ENCODE peak calls at places on chromosomes 2 and 18, in ten cellular contexts. M, P, L, Z, A, E, R, J, N and V are unnamed samples.

GRCh38 chr2:208222351-208222750 is 32.5 kb downstream of the IDH1 start:
- DNase-seq in M (no peak), P (no peak), L (no peak), Z (no peak), A (no peak), E (no peak), R (peak), J (no peak), N (no peak), V (no peak)

GRCh38 chr2:190677255-190677654 is 28.4 kb downstream of the NAB1 start:
- DNase-seq in M (no peak), P (no peak), L (no peak), Z (no peak), A (no peak), E (no peak), R (no peak), J (no peak), N (no peak), V (no peak)

GRCh38 chr2:171792157-171792556 is 101.9 kb downstream of the SLC25A12 start:
- DNase-seq in M (no peak), P (no peak), L (no peak), Z (no peak), A (no peak), E (no peak), R (no peak), J (no peak), N (no peak), V (no peak)

GRCh38 chr2:24785704-24786321 is 7.4 kb downstream of the PTRHD1 start:
- DNase-seq in M (no peak), P (no peak), L (no peak), Z (peak), A (no peak), E (peak), R (no peak), J (no peak), N (no peak), V (no peak)

GRCh38 chr18:8348051-8348450 is 261.2 kb upstream of the RAB12 start:
- DNase-seq in M (no peak), P (no peak), L (no peak), Z (no peak), A (no peak), E (no peak), R (no peak), J (no peak), N (no peak), V (no peak)

GRCh38 chr2:215439980-215440512 is 4.2 kb upstream of the FN1 start:
- DNase-seq in M (no peak), P (no peak), L (no peak), Z (no peak), A (no peak), E (no peak), R (no peak), J (no peak), N (no peak), V (no peak)

GRCh38 chr2:4530231-4530630 is 826.9 kb downstream of the DCDC2C start:
- DNase-seq in M (no peak), P (no peak), L (no peak), Z (no peak), A (no peak), E (no peak), R (no peak), J (no peak), N (no peak), V (no peak)

GRCh38 chr2:28736034-28736433 is 15.6 kb upstream of the PPP1CB start:
- DNase-seq in M (no peak), P (no peak), L (peak), Z (no peak), A (no peak), E (no peak), R (no peak), J (peak), N (no peak), V (no peak)

GRCh38 chr18:23103449-23103848 is 31.8 kb upstream of the CABLES1 start:
- DNase-seq in M (no peak), P (no peak), L (no peak), Z (no peak), A (no peak), E (no peak), R (no peak), J (no peak), N (no peak), V (no peak)

GRCh38 chr2:208488668-208489564 is 82.3 kb downstream of the PTH2R start:
- DNase-seq in M (no peak), P (no peak), L (no peak), Z (no peak), A (no peak), E (no peak), R (no peak), J (no peak), N (no peak), V (no peak)

GRCh38 chr2:201158111-201158929 is 24.6 kb upstream of the CASP10 start:
- DNase-seq in M (peak), P (peak), L (peak), Z (peak), A (peak), E (peak), R (peak), J (peak), N (peak), V (peak)

GRCh38 chr2:61135510-61135909 is 26.5 kb upstream of the C2orf74 start:
- DNase-seq in M (no peak), P (no peak), L (peak), Z (no peak), A (peak), E (no peak), R (peak), J (peak), N (no peak), V (no peak)

GRCh38 chr2:174158003-174158402 is 90.3 kb downstream of the OLA1 start:
- DNase-seq in M (peak), P (no peak), L (peak), Z (peak), A (peak), E (peak), R (no peak), J (peak), N (peak), V (peak)

GRCh38 chr2:156892449-156893335 is 364.8 kb upstream of the GALNT5 start:
- DNase-seq in M (no peak), P (no peak), L (peak), Z (peak), A (peak), E (peak), R (no peak), J (no peak), N (no peak), V (no peak)

GRCh38 chr18:57029761-57030160 is 117.1 kb upstream of the BOD1L2 start:
- DNase-seq in M (no peak), P (no peak), L (no peak), Z (no peak), A (peak), E (no peak), R (no peak), J (no peak), N (no peak), V (no peak)

GRCh38 chr2:187475499-187476248 is 27.6 kb upstream of the CALCRL start:
- DNase-seq in M (no peak), P (no peak), L (no peak), Z (no peak), A (no peak), E (no peak), R (no peak), J (no peak), N (no peak), V (no peak)

GRCh38 chr2:236768393-236769140 is 198.9 kb downstream of the ACKR3 start:
- DNase-seq in M (no peak), P (no peak), L (peak), Z (no peak), A (no peak), E (no peak), R (no peak), J (no peak), N (no peak), V (no peak)

GRCh38 chr18:75207298-75208054 is 1.5 kb downstream of the PTGR3 start:
- DNase-seq in M (no peak), P (no peak), L (peak), Z (peak), A (no peak), E (no peak), R (no peak), J (no peak), N (no peak), V (peak)

GRCh38 chr18:78496095-78496494 is 483.5 kb upstream of the SALL3 start:
- DNase-seq in M (no peak), P (no peak), L (no peak), Z (no peak), A (no peak), E (no peak), R (no peak), J (no peak), N (no peak), V (no peak)

GRCh38 chr2:230416061-230416721 is at the start of gene SP100:
- DNase-seq in M (peak), P (peak), L (peak), Z (peak), A (peak), E (peak), R (peak), J (peak), N (no peak), V (peak)

GRCh38 chr18:36942264-36942663 is 113.3 kb downstream of the KIAA1328 start:
- DNase-seq in M (no peak), P (no peak), L (peak), Z (peak), A (peak), E (peak), R (no peak), J (no peak), N (peak), V (peak)

GRCh38 chr2:172442072-172442895 is 14.9 kb downstream of the ITGA6 start:
- DNase-seq in M (peak), P (peak), L (peak), Z (no peak), A (no peak), E (no peak), R (peak), J (peak), N (no peak), V (no peak)

GRCh38 chr2:73699437-73699836 is 37.7 kb downstream of the TPRKB start:
- DNase-seq in M (no peak), P (no peak), L (no peak), Z (no peak), A (no peak), E (no peak), R (no peak), J (no peak), N (no peak), V (no peak)

GRCh38 chr2:55887906-55888625 is 35.5 kb downstream of the EFEMP1 start:
- DNase-seq in M (no peak), P (no peak), L (peak), Z (no peak), A (no peak), E (no peak), R (no peak), J (no peak), N (no peak), V (no peak)

GRCh38 chr2:134778372-134778771 is 59.6 kb upstream of the TMEM163 start:
- DNase-seq in M (no peak), P (no peak), L (no peak), Z (no peak), A (peak), E (no peak), R (no peak), J (no peak), N (no peak), V (no peak)
- TF ChIP-seq CTCF in M (no peak), P (no peak), L (peak), Z (peak), A (peak), E (peak), R (no peak), J (peak), N (peak), V (peak)

GRCh38 chr2:188770296-188770695 is 203.9 kb upstream of the COL3A1 start:
- DNase-seq in M (no peak), P (no peak), L (no peak), Z (no peak), A (no peak), E (no peak), R (no peak), J (no peak), N (no peak), V (no peak)

GRCh38 chr2:188766086-188766856 is 207.9 kb upstream of the COL3A1 start:
- DNase-seq in M (no peak), P (no peak), L (peak), Z (no peak), A (no peak), E (no peak), R (no peak), J (no peak), N (no peak), V (no peak)

DNA sequence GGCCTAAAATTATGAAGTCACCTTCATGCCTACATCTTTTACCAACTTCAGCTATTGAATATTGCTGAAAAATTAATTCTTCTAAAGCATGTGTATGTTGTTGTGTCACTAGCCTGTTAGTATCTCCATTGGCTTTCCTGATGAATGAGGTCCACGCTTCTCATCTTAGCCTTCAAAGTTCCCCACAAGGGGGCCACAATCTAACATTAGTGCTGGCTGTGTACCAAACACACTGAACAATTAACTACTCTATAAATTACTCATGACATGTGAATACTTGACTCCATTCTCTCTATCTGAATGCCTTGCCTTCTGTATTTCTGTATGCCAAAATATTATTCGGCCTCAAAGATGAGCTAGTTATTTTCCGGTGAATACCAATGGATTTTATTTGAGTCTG is 208.7 kb upstream of the COL3A1 start:
- DNase-seq in M (peak), P (no peak), L (peak), Z (peak), A (peak), E (no peak), R (no peak), J (no peak), N (peak), V (no peak)
- TF ChIP-seq CTCF in M (no peak), P (no peak), L (peak), Z (peak), A (peak), E (peak), R (peak), J (peak), N (peak), V (no peak)

GRCh38 chr18:55779711-55780590 is 192.0 kb upstream of the TCF4 start:
- DNase-seq in M (peak), P (no peak), L (peak), Z (peak), A (peak), E (peak), R (no peak), J (no peak), N (peak), V (peak)
- TF ChIP-seq CTCF in M (no peak), P (no peak), L (no peak), Z (no peak), A (no peak), E (no peak), R (no peak), J (no peak), N (no peak), V (no peak)

GRCh38 chr2:240454031-240454901 is 18.8 kb downstream of the GPC1 start:
- DNase-seq in M (no peak), P (no peak), L (no peak), Z (no peak), A (no peak), E (no peak), R (no peak), J (no peak), N (no peak), V (no peak)

GRCh38 chr2:240456607-240457222 is 21.3 kb downstream of the GPC1 start:
- DNase-seq in M (no peak), P (no peak), L (no peak), Z (no peak), A (no peak), E (no peak), R (no peak), J (no peak), N (no peak), V (no peak)

GRCh38 chr2:240455227-240455718 is 19.8 kb downstream of the GPC1 start:
- DNase-seq in M (no peak), P (no peak), L (no peak), Z (no peak), A (no peak), E (no peak), R (no peak), J (no peak), N (no peak), V (no peak)

GRCh38 chr2:240457223-240458043 is 22.0 kb downstream of the GPC1 start:
- DNase-seq in M (no peak), P (no peak), L (no peak), Z (no peak), A (peak), E (no peak), R (no peak), J (no peak), N (no peak), V (no peak)

DNA sequence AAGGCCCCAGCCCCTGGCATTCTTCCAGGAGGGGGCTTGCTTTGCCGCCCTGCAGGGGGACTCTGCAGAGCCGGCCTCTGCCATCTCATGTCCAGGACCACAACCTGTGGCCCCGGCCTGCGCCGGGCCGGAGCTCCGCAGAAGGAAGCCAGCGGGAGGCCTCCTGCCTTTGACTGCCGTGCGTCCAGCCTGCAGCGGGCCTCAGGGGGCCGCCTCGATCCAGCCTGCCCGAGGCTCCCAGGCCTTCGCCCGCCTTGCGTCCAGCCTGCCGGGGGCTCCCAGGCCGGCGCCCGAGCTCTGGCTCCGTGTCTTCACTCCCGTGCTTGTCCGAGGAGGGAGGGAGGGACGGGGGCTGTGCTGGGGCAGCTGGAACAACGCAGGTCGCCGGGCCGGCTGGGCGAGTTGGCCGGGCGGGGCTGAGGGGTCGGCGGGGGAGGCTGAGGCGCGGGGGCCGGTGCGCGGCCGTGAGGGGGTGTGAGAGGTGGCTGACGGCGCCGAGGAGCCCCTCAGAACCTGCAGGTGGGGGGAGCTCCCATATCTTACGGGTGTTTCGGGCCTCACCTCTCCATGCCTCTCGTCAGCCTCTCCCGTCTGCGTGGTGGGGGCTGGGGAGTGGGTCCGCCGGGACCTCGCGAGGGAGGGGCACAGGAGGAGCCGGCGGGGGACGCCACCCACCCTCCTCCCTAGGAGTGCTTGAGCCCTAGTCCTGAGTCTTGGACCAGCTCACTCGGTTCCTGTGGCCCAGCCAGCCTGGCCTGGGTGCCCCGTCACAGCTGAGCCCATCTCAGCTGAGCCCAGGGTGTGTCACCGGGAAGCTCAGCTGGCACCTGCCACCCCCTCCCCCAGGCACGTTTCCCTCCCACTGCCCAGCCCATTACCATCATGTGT is 20.5 kb downstream of the GPC1 start:
- DNase-seq in M (no peak), P (no peak), L (no peak), Z (no peak), A (peak), E (no peak), R (no peak), J (no peak), N (no peak), V (no peak)
- TF ChIP-seq CTCF in M (no peak), P (no peak), L (no peak), Z (no peak), A (no peak), E (no peak), R (no peak), J (no peak), N (no peak), V (no peak)

GRCh38 chr18:32929213-32929612 is 156.4 kb upstream of the KLHL14 start:
- DNase-seq in M (no peak), P (no peak), L (no peak), Z (no peak), A (no peak), E (no peak), R (no peak), J (no peak), N (no peak), V (no peak)

GRCh38 chr18:32934201-32934600 is 161.4 kb upstream of the KLHL14 start:
- DNase-seq in M (no peak), P (no peak), L (no peak), Z (no peak), A (no peak), E (no peak), R (no peak), J (no peak), N (no peak), V (no peak)

GRCh38 chr18:32930695-32931301 is 158.0 kb upstream of the KLHL14 start:
- DNase-seq in M (no peak), P (no peak), L (peak), Z (peak), A (peak), E (peak), R (peak), J (no peak), N (no peak), V (peak)
- TF ChIP-seq CTCF in M (peak), P (no peak), L (peak), Z (peak), A (peak), E (peak), R (peak), J (peak), N (peak), V (peak)

GRCh38 chr2:38317725-38318124 is 59.3 kb downstream of the ATL2 start:
- DNase-seq in M (no peak), P (no peak), L (no peak), Z (no peak), A (no peak), E (no peak), R (no peak), J (no peak), N (no peak), V (no peak)

GRCh38 chr2:38315707-38316333 is 61.3 kb downstream of the ATL2 start:
- DNase-seq in M (peak), P (no peak), L (peak), Z (peak), A (peak), E (peak), R (no peak), J (peak), N (peak), V (peak)
- TF ChIP-seq CTCF in M (peak), P (peak), L (peak), Z (peak), A (peak), E (peak), R (peak), J (peak), N (peak), V (peak)

GRCh38 chr2:163351966-163352365 is 383.8 kb downstream of the FIGN start:
- DNase-seq in M (no peak), P (no peak), L (no peak), Z (no peak), A (no peak), E (no peak), R (no peak), J (no peak), N (no peak), V (no peak)
- TF ChIP-seq CTCF in M (no peak), P (no peak), L (no peak), Z (no peak), A (no peak), E (no peak), R (no peak), J (no peak), N (no peak), V (no peak)

GRCh38 chr2:146804288-146804687 is 1040.5 kb upstream of the ACVR2A start:
- DNase-seq in M (no peak), P (no peak), L (no peak), Z (no peak), A (peak), E (no peak), R (no peak), J (no peak), N (no peak), V (no peak)

GRCh38 chr2:146806295-146807005 is 1038.4 kb upstream of the ACVR2A start:
- DNase-seq in M (no peak), P (no peak), L (peak), Z (no peak), A (no peak), E (no peak), R (no peak), J (no peak), N (no peak), V (no peak)

GRCh38 chr2:146807568-146808168 is 1037.2 kb upstream of the ACVR2A start:
- DNase-seq in M (no peak), P (no peak), L (no peak), Z (no peak), A (peak), E (no peak), R (no peak), J (no peak), N (no peak), V (no peak)

GRCh38 chr2:146801886-146802285 is 1042.9 kb upstream of the ACVR2A start:
- DNase-seq in M (no peak), P (no peak), L (no peak), Z (no peak), A (no peak), E (no peak), R (no peak), J (no peak), N (no peak), V (no peak)
- TF ChIP-seq CTCF in M (no peak), P (no peak), L (no peak), Z (no peak), A (no peak), E (no peak), R (no peak), J (no peak), N (no peak), V (no peak)